ENCODE peak calls at places on chromosomes 4 and X, in seven cellular contexts. B, W, R, C, M, I and Z are unnamed samples.
A peak's percentile ranks its signal among the peaks of the same experiment; 100 is the strongest.

GRCh38 chr4:57504139-57504538 is 394.0 kb upstream of the IGFBP7 start:
- DNase-seq in R (no peak), B (peak; percentile 9), I (no peak), W (no peak), C (no peak), M (no peak), Z (no peak)

GRCh38 chr4:23305026-23305425 is 584.8 kb downstream of the PPARGC1A start:
- DNase-seq in M (no peak), W (no peak), I (peak; percentile 2), B (no peak), C (no peak), R (no peak), Z (no peak)

GRCh38 chr4:185997287-185997686 is 71.7 kb upstream of the TLR3 start:
- DNase-seq in B (no peak), I (no peak), C (no peak), W (no peak), R (no peak), M (no peak), Z (no peak)

GRCh38 chr4:145234086-145234694 is 53.8 kb upstream of the OTUD4 start:
- DNase-seq in R (peak; percentile 9), W (peak; percentile 65), B (peak; percentile 76), I (peak; percentile 61), C (peak; percentile 48), M (peak; percentile 49), Z (peak; percentile 35)

GRCh38 chr4:108466936-108467902 is 153.2 kb upstream of the RPL34 start:
- DNase-seq in B (no peak), M (peak; percentile 19), C (no peak), I (no peak), R (no peak), W (no peak), Z (peak; percentile 6)

GRCh38 chr4:114598191-114599121 is at the start of gene UGT8:
- DNase-seq in R (no peak), C (peak; percentile 37), W (peak; percentile 77), I (no peak), B (no peak), M (no peak), Z (peak; percentile 35)

GRCh38 chr4:183437452-183437851 is 7.0 kb upstream of the CDKN2AIP start:
- DNase-seq in W (no peak), R (no peak), C (no peak), B (no peak), I (no peak), M (no peak), Z (no peak)

GRCh38 chrX:8721536-8721935 is 10.4 kb downstream of the ANOS1 start:
- DNase-seq in R (no peak), M (no peak), W (no peak), I (no peak), C (no peak), B (no peak), Z (no peak)

GRCh38 chrX:129577473-129577872 is 37.4 kb downstream of the OCRL start:
- DNase-seq in R (no peak), M (no peak), W (peak; percentile 58), I (no peak), C (peak; percentile 32), B (no peak), Z (no peak)

GRCh38 chr4:169253904-169254303 is 16.9 kb downstream of the SH3RF1 start:
- DNase-seq in W (no peak), C (no peak), R (no peak), M (no peak), I (no peak), B (no peak), Z (no peak)

GRCh38 chrX:31993635-31994034 is 921.8 kb upstream of the FTHL17 start:
- DNase-seq in B (peak; percentile 61), W (no peak), I (peak; percentile 40), C (no peak), R (no peak), M (no peak), Z (no peak)

GRCh38 chr4:152159773-152160172 is 376.1 kb downstream of the FBXW7 start:
- DNase-seq in R (no peak), C (no peak), M (no peak), W (no peak), I (no peak), B (no peak), Z (no peak)

GRCh38 chr4:2698951-2699505 is 57.1 kb downstream of the TNIP2 start:
- DNase-seq in C (no peak), B (no peak), I (no peak), M (no peak), W (no peak), R (no peak), Z (no peak)

GRCh38 chrX:76127341-76127740 is 45.5 kb upstream of the PBDC1 start:
- DNase-seq in M (no peak), B (no peak), W (no peak), C (no peak), R (no peak), I (no peak), Z (no peak)

GRCh38 chrX:14698770-14699169 is 169.4 kb downstream of the GLRA2 start:
- DNase-seq in C (no peak), B (no peak), R (no peak), M (no peak), I (no peak), W (no peak), Z (no peak)

GRCh38 chr4:42642136-42642797 is 14.6 kb downstream of the ATP8A1 start:
- DNase-seq in I (no peak), W (no peak), M (no peak), B (no peak), C (no peak), R (no peak), Z (no peak)

GRCh38 chr4:121594796-121595526 is 101.8 kb downstream of the ANXA5 start:
- DNase-seq in W (no peak), R (no peak), M (no peak), I (no peak), C (no peak), B (peak; percentile 34), Z (no peak)

GRCh38 chr4:182519528-182519927 is 276.3 kb downstream of the TENM3 start:
- DNase-seq in I (no peak), M (no peak), C (no peak), B (no peak), R (no peak), W (no peak), Z (no peak)

GRCh38 chrX:25125483-25125882 is 109.7 kb upstream of the ARX start:
- DNase-seq in R (no peak), I (peak; percentile 9), W (no peak), C (no peak), M (no peak), B (no peak), Z (no peak)

GRCh38 chrX:135112743-135113142 is 7.6 kb downstream of the ETDB start:
- DNase-seq in I (no peak), C (no peak), M (no peak), W (no peak), R (no peak), B (no peak), Z (no peak)

GRCh38 chrX:135114392-135114791 is 5.9 kb downstream of the ETDB start:
- DNase-seq in C (no peak), B (no peak), W (no peak), R (no peak), I (no peak), M (peak; percentile 61), Z (no peak)

GRCh38 chrX:135112096-135112729 is 8.1 kb downstream of the ETDB start:
- DNase-seq in M (no peak), C (peak; percentile 10), R (no peak), W (peak; percentile 33), B (peak; percentile 37), I (no peak), Z (peak; percentile 32)
- TF ChIP-seq JUND in M (no peak), C (no peak), R (no peak), W (no peak), B (no peak), I (no peak), Z (no peak)

GRCh38 chr4:46550471-46550870 is 160.5 kb upstream of the GABRA2 start:
- DNase-seq in I (no peak), W (no peak), C (no peak), R (no peak), M (no peak), B (no peak), Z (no peak)

DNA sequence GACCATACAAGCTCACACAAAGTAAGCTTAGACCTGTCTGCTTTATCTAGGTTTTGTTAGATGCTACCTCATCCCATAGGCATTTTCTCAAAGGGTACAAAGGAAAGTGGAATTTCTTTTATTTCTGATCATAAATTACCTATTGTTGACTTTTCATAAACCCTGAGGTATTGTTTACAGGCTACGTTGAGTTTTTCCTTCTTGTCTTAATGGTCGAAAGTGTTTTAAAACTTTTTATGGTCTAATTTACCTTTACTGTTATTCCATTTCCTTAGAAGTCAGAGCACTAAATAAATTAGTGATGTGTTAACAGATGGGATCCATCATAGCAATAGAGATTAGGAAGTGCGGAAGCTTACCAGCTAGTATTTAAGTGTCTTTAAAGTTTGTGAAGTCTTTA is 159.2 kb upstream of the GABRA2 start:
- DNase-seq in C (no peak), B (no peak), I (no peak), R (no peak), M (no peak), W (no peak), Z (no peak)
- TF ChIP-seq JUND in C (no peak), B (no peak), I (no peak), R (no peak), M (no peak), W (no peak), Z (no peak)

GRCh38 chr4:26829018-26829417 is 31.6 kb upstream of the STIM2 start:
- DNase-seq in W (no peak), M (no peak), C (no peak), R (no peak), I (no peak), B (no peak), Z (no peak)
- TF ChIP-seq JUND in W (no peak), M (no peak), C (no peak), R (no peak), I (no peak), B (no peak), Z (no peak)

GRCh38 chr4:128524311-128524710 is 236.7 kb upstream of the PGRMC2 start:
- DNase-seq in B (peak; percentile 20), I (no peak), M (no peak), W (no peak), C (no peak), R (no peak), Z (peak; percentile 53)

GRCh38 chr4:128525387-128525786 is 237.8 kb upstream of the PGRMC2 start:
- DNase-seq in B (peak; percentile 42), C (peak; percentile 17), W (no peak), I (no peak), M (no peak), R (no peak), Z (no peak)

GRCh38 chr4:128519163-128519810 is 231.7 kb upstream of the PGRMC2 start:
- DNase-seq in C (no peak), B (no peak), M (no peak), R (no peak), I (no peak), W (no peak), Z (no peak)

GRCh38 chr4:128521156-128521555 is 233.5 kb upstream of the PGRMC2 start:
- DNase-seq in B (no peak), R (no peak), W (no peak), C (no peak), I (peak; percentile 6), M (no peak), Z (no peak)

DNA sequence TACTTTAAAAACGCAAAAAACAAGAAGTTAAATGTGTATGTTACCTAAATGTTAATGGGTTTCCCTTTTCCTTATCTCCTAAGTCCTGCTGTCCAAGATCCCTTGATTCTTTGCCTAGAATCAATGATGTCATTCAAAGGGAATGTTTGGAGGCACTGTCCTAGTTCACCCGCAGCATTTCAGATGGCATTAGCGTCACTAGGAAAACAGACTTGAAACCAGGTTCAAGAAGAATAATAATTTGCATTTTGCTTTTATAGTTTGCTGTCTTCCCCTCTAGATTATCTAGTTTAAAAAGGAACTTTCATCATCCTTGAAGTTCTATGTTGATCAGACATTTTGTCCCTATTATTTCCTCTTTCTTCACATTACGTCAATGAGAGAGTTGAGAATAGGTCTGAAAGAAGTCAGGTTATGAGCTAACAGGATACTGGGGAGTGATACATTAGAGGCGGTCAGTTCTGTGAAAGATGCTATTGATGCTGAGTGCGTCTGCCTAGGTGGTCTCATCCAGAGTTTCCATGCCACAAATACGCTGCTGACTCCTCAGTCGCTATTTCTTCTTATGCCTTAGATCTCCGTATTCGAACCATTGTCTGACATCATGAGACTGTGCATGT is 234.1 kb upstream of the PGRMC2 start:
- DNase-seq in B (no peak), R (no peak), C (peak; percentile 47), I (peak; percentile 7), M (no peak), W (no peak), Z (no peak)
- TF ChIP-seq JUND in B (no peak), R (peak; percentile 61), C (peak; percentile 97), I (no peak), M (no peak), W (peak; percentile 39), Z (no peak)